ENCODE peak calls at places on chromosomes 5 and 9, in seven cellular contexts. F, O, X, K, A, M and S are unnamed samples.

GRCh38 chr9:133421615-133422542 is at the start of gene ADAMTS13:
- DNase-seq in F (peak; percentile 15), O (peak; percentile 79), X (no peak), K (no peak), A (peak; percentile 81), M (no peak), S (peak; percentile 47)

GRCh38 chr9:24657387-24657786 is 111.7 kb upstream of the IZUMO3 start:
- DNase-seq in F (no peak), O (no peak), X (no peak), K (no peak), A (no peak), M (no peak), S (no peak)

GRCh38 chr5:146877178-146877681 is 1.3 kb downstream of the PPP2R2B start:
- DNase-seq in F (no peak), O (no peak), X (no peak), K (no peak), A (no peak), M (no peak), S (no peak)

GRCh38 chr5:23820764-23821471 is 313.5 kb downstream of the PRDM9 start:
- DNase-seq in F (peak; percentile 1), O (no peak), X (no peak), K (no peak), A (peak; percentile 47), M (no peak), S (peak; percentile 56)

GRCh38 chr9:75146229-75146628 is 57.9 kb downstream of the OSTF1 start:
- DNase-seq in F (peak; percentile 75), O (no peak), X (peak; percentile 91), K (no peak), A (peak; percentile 13), M (no peak), S (peak; percentile 37)

GRCh38 chr9:129328357-129329103 is 150.5 kb upstream of the IER5L start:
- DNase-seq in F (no peak), O (no peak), X (no peak), K (no peak), A (no peak), M (no peak), S (no peak)

GRCh38 chr5:176754376-176754942 is 55.9 kb upstream of the UNC5A start:
- DNase-seq in F (no peak), O (no peak), X (no peak), K (no peak), A (no peak), M (no peak), S (no peak)

GRCh38 chr9:26033346-26033745 is 355.1 kb upstream of the TUSC1 start:
- DNase-seq in F (no peak), O (no peak), X (no peak), K (no peak), A (no peak), M (no peak), S (no peak)

GRCh38 chr9:121566401-121567141 is 66.9 kb upstream of the GGTA1 start:
- DNase-seq in F (peak; percentile 79), O (no peak), X (no peak), K (no peak), A (no peak), M (no peak), S (peak; percentile 42)

GRCh38 chr5:66769839-66770617 is 173.8 kb downstream of the MAST4 start:
- DNase-seq in F (no peak), O (peak; percentile 80), X (no peak), K (peak; percentile 18), A (peak; percentile 82), M (peak; percentile 41), S (peak; percentile 15)

GRCh38 chr5:78360674-78361225 is 333 bp downstream of the SCAMP1 start:
- DNase-seq in F (no peak), O (peak; percentile 46), X (peak; percentile 0), K (no peak), A (no peak), M (no peak), S (no peak)

GRCh38 chr5:176535655-176536131 is 1.5 kb downstream of the RNF44 start:
- DNase-seq in F (no peak), O (no peak), X (no peak), K (no peak), A (no peak), M (no peak), S (peak; percentile 41)

GRCh38 chr9:134892820-134893420 is 12.3 kb downstream of the FCN2 start:
- DNase-seq in F (no peak), O (no peak), X (no peak), K (no peak), A (no peak), M (no peak), S (no peak)

GRCh38 chr5:102670224-102670836 is 84.8 kb upstream of the PAM start:
- DNase-seq in F (no peak), O (peak; percentile 54), X (peak; percentile 10), K (no peak), A (peak; percentile 44), M (peak; percentile 1), S (no peak)

GRCh38 chr9:136726631-136727191 is 14.3 kb downstream of the DIPK1B start:
- DNase-seq in F (peak; percentile 31), O (no peak), X (no peak), K (no peak), A (peak; percentile 78), M (no peak), S (peak; percentile 66)

GRCh38 chr5:143231426-143231825 is 172.1 kb downstream of the NR3C1 start:
- DNase-seq in F (peak; percentile 17), O (no peak), X (no peak), K (no peak), A (no peak), M (no peak), S (no peak)

GRCh38 chr5:73826761-73827450 is 200.9 kb downstream of the ARHGEF28 start:
- DNase-seq in F (peak; percentile 93), O (no peak), X (no peak), K (no peak), A (peak; percentile 41), M (no peak), S (peak; percentile 70)

GRCh38 chr9:129648092-129648763 is 6.3 kb upstream of the ASB6 start:
- DNase-seq in F (no peak), O (no peak), X (peak; percentile 47), K (no peak), A (no peak), M (no peak), S (peak; percentile 35)

GRCh38 chr9:93974151-93974550 is 19.0 kb upstream of the BARX1 start:
- DNase-seq in F (no peak), O (no peak), X (no peak), K (no peak), A (no peak), M (no peak), S (no peak)

GRCh38 chr9:93976081-93976480 is 20.9 kb upstream of the BARX1 start:
- DNase-seq in F (no peak), O (no peak), X (no peak), K (no peak), A (no peak), M (no peak), S (no peak)

GRCh38 chr9:93978498-93978897 is 23.3 kb upstream of the BARX1 start:
- DNase-seq in F (no peak), O (no peak), X (no peak), K (no peak), A (no peak), M (no peak), S (no peak)

DNA sequence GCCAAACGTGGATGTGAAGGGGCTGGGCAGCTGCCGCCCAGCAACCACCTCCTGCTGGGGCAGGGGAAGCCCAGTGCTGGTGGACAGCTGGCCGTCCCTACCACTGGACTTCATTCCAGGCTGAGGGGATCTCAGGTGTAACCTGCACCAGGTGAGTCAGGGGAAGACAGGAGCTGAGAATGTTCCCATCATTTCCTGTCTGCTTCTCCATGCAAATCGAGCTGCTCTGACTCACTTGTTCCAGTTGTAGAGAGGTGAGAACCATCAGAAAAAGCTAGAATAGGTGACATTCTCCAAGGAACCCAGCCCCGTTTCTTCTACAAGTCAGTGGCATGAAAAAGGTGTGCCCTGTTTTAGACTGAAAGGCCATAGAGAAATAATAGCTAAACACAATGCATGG is 21.8 kb upstream of the BARX1 start:
- DNase-seq in F (no peak), O (no peak), X (no peak), K (no peak), A (peak; percentile 72), M (no peak), S (no peak)
- H4K8ac ChIP-seq in F (no peak overlapping the region), O (no peak overlapping the region), X (no peak overlapping the region), K (no peak overlapping the region), A (no peak overlapping the region), M (no peak overlapping the region), S (no peak overlapping the region)

GRCh38 chr5:133707629-133708028 is 95.3 kb upstream of the FSTL4 start:
- DNase-seq in F (no peak), O (peak; percentile 6), X (no peak), K (no peak), A (no peak), M (no peak), S (no peak)

GRCh38 chr5:133709074-133709676 is 96.8 kb upstream of the FSTL4 start:
- DNase-seq in F (no peak), O (no peak), X (no peak), K (no peak), A (no peak), M (no peak), S (no peak)

GRCh38 chr5:133706732-133707430 is 94.5 kb upstream of the FSTL4 start:
- DNase-seq in F (no peak), O (peak; percentile 11), X (no peak), K (no peak), A (no peak), M (no peak), S (no peak)

GRCh38 chr5:133705331-133705730 is 93.0 kb upstream of the FSTL4 start:
- DNase-seq in F (no peak), O (no peak), X (no peak), K (no peak), A (no peak), M (no peak), S (no peak)

GRCh38 chr5:133708451-133708850 is 96.1 kb upstream of the FSTL4 start:
- DNase-seq in F (no peak), O (peak; percentile 15), X (no peak), K (no peak), A (no peak), M (no peak), S (no peak)
- H4K8ac ChIP-seq in F (no peak overlapping the region), O (no peak overlapping the region), X (no peak overlapping the region), K (no peak overlapping the region), A (no peak overlapping the region), M (no peak overlapping the region), S (peak overlapping the region; percentile 42)

GRCh38 chr9:117073071-117073470 is 341.8 kb downstream of the ASTN2 start:
- DNase-seq in F (no peak), O (peak; percentile 49), X (no peak), K (no peak), A (peak; percentile 55), M (no peak), S (no peak)
- H4K8ac ChIP-seq in F (no peak overlapping the region), O (no peak overlapping the region), X (no peak overlapping the region), K (no peak overlapping the region), A (no peak overlapping the region), M (no peak overlapping the region), S (no peak overlapping the region)

DNA sequence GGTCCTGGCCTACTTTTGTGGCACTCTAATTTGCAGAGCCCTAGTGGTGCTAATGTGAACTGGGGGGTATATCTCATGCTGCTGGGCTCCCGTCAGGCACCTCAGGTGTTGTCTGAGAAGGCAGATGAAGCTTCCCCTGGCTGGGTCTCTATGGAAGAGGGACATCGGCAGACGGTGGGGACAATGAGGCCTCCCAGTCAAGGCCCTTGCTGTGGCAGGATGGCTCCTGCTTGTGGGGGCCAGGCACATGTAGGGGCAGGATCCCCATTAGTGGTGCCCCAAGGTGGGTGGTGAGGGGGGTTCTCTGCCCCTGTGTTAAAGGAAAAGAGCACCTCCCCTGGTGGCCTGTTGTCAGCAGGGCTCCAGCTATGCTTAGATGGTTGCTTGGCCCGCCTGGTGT is 192.8 kb upstream of the S1PR3 start:
- DNase-seq in F (no peak), O (no peak), X (no peak), K (no peak), A (no peak), M (no peak), S (no peak)
- H4K8ac ChIP-seq in F (no peak overlapping the region), O (no peak overlapping the region), X (peak overlapping the region; percentile 16), K (no peak overlapping the region), A (no peak overlapping the region), M (no peak overlapping the region), S (peak overlapping the region; percentile 77)